ENCODE peak calls at places on chromosomes 4 and X, in four cellular contexts. B, A, F and W are unnamed samples.
A peak's percentile ranks its signal among the peaks of the same experiment; 100 is the strongest.

GRCh38 chr4:10715696-10716095 is 31.1 kb upstream of the CLNK start:
- DNase-seq in F (no peak), A (no peak), B (no peak), W (no peak)

GRCh38 chrX:105552395-105552794 is 269.9 kb upstream of the NRK start:
- DNase-seq in A (no peak), F (no peak), B (no peak), W (no peak)

GRCh38 chr4:103076777-103077347 is 301 bp upstream of the SLC9B2 start:
- DNase-seq in F (no peak), B (no peak), A (peak; percentile 3), W (no peak)

GRCh38 chr4:153156263-153156662 is 48.0 kb upstream of the TRIM2 start:
- DNase-seq in F (no peak), B (peak; percentile 35), A (no peak), W (no peak)

GRCh38 chr4:77449162-77449561 is 156.5 kb upstream of the CXCL13 start:
- DNase-seq in B (no peak), F (no peak), A (no peak), W (no peak)

GRCh38 chr4:1201851-1202525 is 29.6 kb upstream of the SPON2 start:
- DNase-seq in F (no peak), B (no peak), A (no peak), W (no peak)

GRCh38 chr4:94798808-94799207 is 41.1 kb downstream of the BMPR1B start:
- DNase-seq in B (no peak), F (no peak), A (no peak), W (no peak)

GRCh38 chrX:45353462-45353861 is 152.8 kb upstream of the DIPK2B start:
- DNase-seq in F (no peak), A (no peak), B (no peak), W (no peak)

GRCh38 chrX:23887448-23887847 is 20.3 kb downstream of the APOO start:
- DNase-seq in F (no peak), B (no peak), A (no peak), W (no peak)

GRCh38 chrX:102546818-102547493 is 30.4 kb upstream of the TMSB15A start:
- DNase-seq in F (no peak), B (no peak), A (no peak), W (peak; percentile 43)

GRCh38 chr4:17932041-17932440 is 89.5 kb downstream of the LCORL start:
- DNase-seq in B (no peak), A (no peak), F (no peak), W (no peak)

GRCh38 chrX:29470029-29470428 is 745.3 kb upstream of the MAGEB2 start:
- DNase-seq in A (peak; percentile 33), F (no peak), B (no peak), W (no peak)

GRCh38 chr4:1711055-1711905 is 839 bp downstream of the SLBP start:
- DNase-seq in B (no peak), A (no peak), F (no peak), W (no peak)

GRCh38 chr4:57320880-57321279 is 210.7 kb upstream of the IGFBP7 start:
- DNase-seq in A (no peak), B (no peak), F (no peak), W (no peak)

GRCh38 chr4:67700119-67700873 is 659 bp downstream of the UBA6 start:
- DNase-seq in B (no peak), A (no peak), F (no peak), W (no peak)

GRCh38 chr4:146186556-146186955 is 11.0 kb downstream of the LSM6 start:
- DNase-seq in F (no peak), A (no peak), B (no peak), W (no peak)
- TF ChIP-seq FOSL1 in F (no peak), A (no peak), B (no peak), W (no peak)

DNA sequence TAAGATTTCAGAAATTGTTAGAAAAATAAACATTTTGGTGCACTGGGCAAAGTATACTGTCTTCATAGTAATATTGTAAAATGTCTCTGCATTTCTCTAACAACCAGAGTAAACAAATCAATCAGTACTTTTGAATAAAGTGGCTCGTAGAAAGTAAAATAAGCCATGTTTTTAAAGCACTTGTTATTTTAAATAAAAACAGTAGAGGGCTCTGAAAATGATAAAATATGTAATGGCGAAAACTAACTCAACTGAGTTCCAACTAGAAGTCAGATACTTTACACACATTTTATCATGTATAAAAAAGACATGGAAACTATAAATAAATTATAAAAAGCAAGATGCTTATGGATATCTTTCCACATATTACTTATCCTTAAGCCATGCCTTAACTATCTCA is 1134.4 kb downstream of the PDHA2 start:
- DNase-seq in B (no peak), F (no peak), A (no peak), W (no peak)
- TF ChIP-seq FOSL1 in B (no peak), F (no peak), A (no peak), W (no peak)

GRCh38 chr4:123110685-123111084 is 188.3 kb upstream of the NUDT6 start:
- DNase-seq in B (no peak), F (no peak), A (no peak), W (no peak)
- TF ChIP-seq FOSL1 in B (no peak), F (no peak), A (no peak), W (no peak)

GRCh38 chrX:131725001-131725654 is 181.3 kb downstream of the OR13H1 start:
- DNase-seq in B (no peak), F (no peak), A (no peak), W (no peak)
- TF ChIP-seq FOSL1 in B (no peak), F (no peak), A (no peak), W (no peak)

DNA sequence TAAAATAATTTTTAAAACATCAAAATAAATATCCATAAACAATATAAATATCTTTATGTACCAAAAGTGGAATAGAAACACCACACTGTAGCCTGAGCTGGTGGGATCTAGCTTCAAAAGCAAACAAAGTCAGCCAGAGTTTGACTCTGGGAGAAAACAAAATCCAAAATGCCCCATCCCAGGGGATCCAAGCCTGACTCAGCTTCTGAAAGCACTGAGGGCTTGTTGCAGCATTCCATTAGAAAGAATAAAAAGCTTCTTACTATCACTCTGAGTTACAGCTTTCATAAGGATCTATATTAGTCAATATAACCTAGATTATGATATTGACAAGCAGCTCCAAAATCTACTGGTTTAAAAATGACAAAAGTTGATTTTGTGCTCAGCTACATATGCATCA is 149.7 kb upstream of the ANKRD50 start:
- DNase-seq in B (no peak), A (no peak), F (no peak), W (no peak)
- TF ChIP-seq FOSL1 in B (no peak), A (no peak), F (no peak), W (no peak)

GRCh38 chrX:123920065-123920785 is 41.3 kb upstream of the STAG2 start:
- DNase-seq in A (no peak), B (no peak), F (no peak), W (no peak)

GRCh38 chrX:123918106-123918721 is 43.3 kb upstream of the STAG2 start:
- DNase-seq in F (no peak), A (no peak), B (no peak), W (no peak)

DNA sequence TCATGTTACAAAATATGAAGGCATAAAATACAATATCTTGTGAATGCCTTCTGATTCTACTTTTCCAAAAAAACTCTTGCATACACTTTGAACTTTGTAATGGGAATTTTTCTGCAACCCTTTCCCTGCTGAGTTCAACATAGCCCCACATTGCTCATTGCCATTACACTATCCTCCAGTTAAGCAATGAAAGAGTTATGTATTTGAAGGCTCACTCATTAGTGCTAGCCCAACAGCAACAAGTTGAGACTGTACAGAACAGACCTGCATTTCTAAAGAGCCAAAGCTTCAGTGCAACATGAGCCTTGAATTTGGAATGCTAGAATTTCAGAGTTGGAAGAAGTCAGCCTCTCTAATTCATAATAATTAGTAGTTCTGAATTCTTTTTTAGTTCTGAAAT is 44.4 kb upstream of the STAG2 start:
- DNase-seq in B (no peak), A (no peak), F (no peak), W (no peak)
- TF ChIP-seq FOSL1 in B (no peak), A (no peak), F (no peak), W (no peak)

DNA sequence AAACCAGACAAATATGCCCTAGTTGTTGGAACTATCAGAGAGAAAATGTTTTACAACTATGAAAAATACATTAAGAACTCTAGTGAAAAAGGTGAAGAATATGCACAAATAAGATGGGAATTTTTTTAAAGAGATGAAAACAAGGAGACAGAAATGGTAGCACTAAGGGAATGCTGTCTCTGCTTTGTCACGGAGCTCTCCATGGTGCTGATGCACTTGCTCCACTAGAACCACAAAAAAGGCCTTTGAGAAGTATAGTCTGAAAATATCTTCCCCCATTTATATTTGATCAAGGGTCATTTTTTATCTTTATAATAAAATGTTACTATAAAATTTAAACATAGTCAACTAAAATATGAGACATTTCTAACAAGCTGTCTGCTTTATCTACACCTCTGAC is 1655.5 kb upstream of the AGA start:
- DNase-seq in A (no peak), B (peak; percentile 6), F (no peak), W (peak; percentile 62)
- TF ChIP-seq FOSL1 in A (no peak), B (no peak), F (no peak), W (no peak)

GRCh38 chrX:151030845-151031244 is 47.7 kb downstream of the HMGB3 start:
- DNase-seq in B (no peak), A (no peak), F (no peak), W (no peak)

GRCh38 chrX:151031365-151031975 is 48.3 kb downstream of the HMGB3 start:
- DNase-seq in A (no peak), B (no peak), F (no peak), W (no peak)
- TF ChIP-seq FOSL1 in A (no peak), B (no peak), F (no peak), W (no peak)

DNA sequence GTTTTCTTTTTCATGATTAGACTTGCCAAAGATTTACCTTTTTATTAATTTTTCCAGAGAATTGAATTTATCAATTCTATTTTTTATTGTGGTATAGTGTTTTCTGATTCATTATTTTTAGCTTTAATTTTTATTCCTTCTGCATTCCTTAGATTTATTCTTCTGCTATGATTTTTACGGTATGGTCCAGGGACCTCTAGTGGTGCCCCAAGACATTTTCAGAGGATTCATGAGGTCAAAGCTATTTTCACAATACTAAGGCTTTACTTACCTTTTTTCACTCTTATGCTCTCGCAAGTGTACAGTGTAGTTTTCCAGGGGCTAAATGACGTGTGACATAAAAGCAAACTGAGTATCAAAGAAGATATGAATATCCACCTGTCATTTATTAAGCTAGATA is 8.0 kb downstream of the RADX start:
- DNase-seq in F (no peak), B (no peak), A (no peak), W (no peak)
- TF ChIP-seq FOSL1 in F (no peak), B (no peak), A (no peak), W (no peak)